ENCODE peak calls at places on chromosomes 6 and 20, in six cellular contexts. One of them, this sample, is unnamed. For H3K27me3, the result is how much of the 10 kb centered on the place peaks cover.

GRCh38 chr6:97850458-97851218 is 567.6 kb upstream of the MMS22L start:
- DNase-seq in left ventricle myocardium inferior: no peak
- DNase-seq in lower lobe of right lung: no peak
- DNase-seq in cardiac muscle cell: peak
- DNase-seq in bronchial epithelial cell: peak
- DNase-seq in psoas muscle: no peak
- DNase-seq in this sample: no peak

GRCh38 chr20:2585811-2586210 is 49.4 kb downstream of the TMC2 start:
- DNase-seq in left ventricle myocardium inferior: no peak
- DNase-seq in lower lobe of right lung: no peak
- DNase-seq in cardiac muscle cell: peak
- DNase-seq in bronchial epithelial cell: peak
- DNase-seq in psoas muscle: no peak
- DNase-seq in this sample: no peak

GRCh38 chr6:13165518-13166186 is 162.7 kb downstream of the TBC1D7 start:
- DNase-seq in left ventricle myocardium inferior: no peak
- DNase-seq in lower lobe of right lung: no peak
- DNase-seq in cardiac muscle cell: no peak
- DNase-seq in bronchial epithelial cell: no peak
- DNase-seq in psoas muscle: no peak
- DNase-seq in this sample: no peak

GRCh38 chr6:8993111-8993510 is 557.8 kb upstream of the SLC35B3 start:
- DNase-seq in left ventricle myocardium inferior: no peak
- DNase-seq in lower lobe of right lung: no peak
- DNase-seq in cardiac muscle cell: no peak
- DNase-seq in bronchial epithelial cell: peak
- DNase-seq in psoas muscle: no peak
- DNase-seq in this sample: no peak

GRCh38 chr20:46204594-46205205 is 86.6 kb downstream of the CD40 start:
- DNase-seq in left ventricle myocardium inferior: no peak
- DNase-seq in lower lobe of right lung: no peak
- DNase-seq in cardiac muscle cell: no peak
- DNase-seq in bronchial epithelial cell: no peak
- DNase-seq in psoas muscle: no peak
- DNase-seq in this sample: peak

GRCh38 chr6:44381739-44382138 is 5.8 kb upstream of the CDC5L start:
- DNase-seq in left ventricle myocardium inferior: no peak
- DNase-seq in lower lobe of right lung: no peak
- DNase-seq in cardiac muscle cell: peak
- DNase-seq in bronchial epithelial cell: no peak
- DNase-seq in psoas muscle: no peak
- DNase-seq in this sample: no peak

GRCh38 chr20:46512943-46513844 is at the start of gene ZNF334:
- DNase-seq in left ventricle myocardium inferior: peak
- DNase-seq in lower lobe of right lung: peak
- DNase-seq in cardiac muscle cell: peak
- DNase-seq in bronchial epithelial cell: peak
- DNase-seq in psoas muscle: peak
- DNase-seq in this sample: peak

GRCh38 chr20:44019638-44020335 is 105.1 kb downstream of the TOX2 start:
- DNase-seq in left ventricle myocardium inferior: no peak
- DNase-seq in lower lobe of right lung: no peak
- DNase-seq in cardiac muscle cell: peak
- DNase-seq in bronchial epithelial cell: no peak
- DNase-seq in psoas muscle: peak
- DNase-seq in this sample: no peak

GRCh38 chr20:36728986-36729385 is 16.9 kb downstream of the NDRG3 start:
- DNase-seq in left ventricle myocardium inferior: no peak
- DNase-seq in lower lobe of right lung: no peak
- DNase-seq in cardiac muscle cell: peak
- DNase-seq in bronchial epithelial cell: peak
- DNase-seq in psoas muscle: no peak
- DNase-seq in this sample: no peak

GRCh38 chr20:38084425-38084951 is 50.9 kb downstream of the RPRD1B start:
- DNase-seq in left ventricle myocardium inferior: no peak
- DNase-seq in lower lobe of right lung: no peak
- DNase-seq in cardiac muscle cell: peak
- DNase-seq in bronchial epithelial cell: no peak
- DNase-seq in psoas muscle: no peak
- DNase-seq in this sample: no peak

GRCh38 chr6:52375780-52376556 is 14.0 kb downstream of the PAQR8 start:
- DNase-seq in left ventricle myocardium inferior: no peak
- DNase-seq in lower lobe of right lung: no peak
- DNase-seq in cardiac muscle cell: no peak
- DNase-seq in bronchial epithelial cell: no peak
- DNase-seq in psoas muscle: no peak
- DNase-seq in this sample: peak

GRCh38 chr20:22794200-22794599 is 209.8 kb upstream of the FOXA2 start:
- DNase-seq in left ventricle myocardium inferior: no peak
- DNase-seq in lower lobe of right lung: no peak
- DNase-seq in cardiac muscle cell: no peak
- DNase-seq in bronchial epithelial cell: peak
- DNase-seq in psoas muscle: no peak
- DNase-seq in this sample: no peak

GRCh38 chr20:48350291-48350988 is 477.4 kb downstream of the PREX1 start:
- DNase-seq in left ventricle myocardium inferior: no peak
- DNase-seq in lower lobe of right lung: no peak
- DNase-seq in cardiac muscle cell: peak
- DNase-seq in bronchial epithelial cell: no peak
- DNase-seq in psoas muscle: no peak
- DNase-seq in this sample: peak

GRCh38 chr6:7769702-7770101 is 43.8 kb downstream of the BMP6 start:
- DNase-seq in left ventricle myocardium inferior: no peak
- DNase-seq in lower lobe of right lung: no peak
- DNase-seq in cardiac muscle cell: peak
- DNase-seq in bronchial epithelial cell: peak
- DNase-seq in psoas muscle: no peak
- DNase-seq in this sample: no peak

GRCh38 chr6:41561386-41561785 is 15.2 kb downstream of the FOXP4 start:
- DNase-seq in left ventricle myocardium inferior: no peak
- DNase-seq in lower lobe of right lung: no peak
- DNase-seq in cardiac muscle cell: no peak
- DNase-seq in bronchial epithelial cell: no peak
- DNase-seq in psoas muscle: no peak
- DNase-seq in this sample: no peak

GRCh38 chr6:53873922-53874321 is 79.1 kb downstream of the LRRC1 start:
- DNase-seq in left ventricle myocardium inferior: no peak
- DNase-seq in lower lobe of right lung: no peak
- DNase-seq in cardiac muscle cell: no peak
- DNase-seq in bronchial epithelial cell: peak
- DNase-seq in psoas muscle: no peak
- DNase-seq in this sample: no peak

GRCh38 chr6:3895805-3896204 is 46.6 kb downstream of the FAM50B start:
- DNase-seq in left ventricle myocardium inferior: no peak
- DNase-seq in lower lobe of right lung: no peak
- DNase-seq in cardiac muscle cell: no peak
- DNase-seq in bronchial epithelial cell: no peak
- DNase-seq in psoas muscle: no peak
- DNase-seq in this sample: no peak

GRCh38 chr6:70843328-70843918 is 113.4 kb downstream of the B3GAT2 start:
- DNase-seq in left ventricle myocardium inferior: no peak
- DNase-seq in lower lobe of right lung: no peak
- DNase-seq in cardiac muscle cell: no peak
- DNase-seq in bronchial epithelial cell: no peak
- DNase-seq in psoas muscle: no peak
- DNase-seq in this sample: no peak

GRCh38 chr6:111850288-111850937 is 22.8 kb downstream of the FYN start:
- DNase-seq in left ventricle myocardium inferior: peak
- DNase-seq in lower lobe of right lung: no peak
- DNase-seq in cardiac muscle cell: no peak
- DNase-seq in bronchial epithelial cell: no peak
- DNase-seq in psoas muscle: no peak
- DNase-seq in this sample: no peak

GRCh38 chr6:142796571-142796970 is 148.4 kb downstream of the HIVEP2 start:
- DNase-seq in left ventricle myocardium inferior: no peak
- DNase-seq in lower lobe of right lung: peak
- DNase-seq in cardiac muscle cell: peak
- DNase-seq in bronchial epithelial cell: peak
- DNase-seq in psoas muscle: no peak
- DNase-seq in this sample: no peak

GRCh38 chr6:111121789-111122350 is 34.6 kb downstream of the SLC16A10 start:
- DNase-seq in left ventricle myocardium inferior: no peak
- DNase-seq in lower lobe of right lung: no peak
- DNase-seq in cardiac muscle cell: no peak
- DNase-seq in bronchial epithelial cell: no peak
- DNase-seq in psoas muscle: peak
- DNase-seq in this sample: no peak

GRCh38 chr20:58470336-58470978 is 44.7 kb downstream of the APCDD1L start:
- DNase-seq in left ventricle myocardium inferior: no peak
- DNase-seq in lower lobe of right lung: no peak
- DNase-seq in cardiac muscle cell: no peak
- DNase-seq in bronchial epithelial cell: no peak
- DNase-seq in psoas muscle: no peak
- DNase-seq in this sample: no peak

GRCh38 chr6:10419749-10420545 is 5.1 kb upstream of the TFAP2A start:
- DNase-seq in left ventricle myocardium inferior: no peak
- DNase-seq in lower lobe of right lung: no peak
- DNase-seq in cardiac muscle cell: no peak
- DNase-seq in bronchial epithelial cell: peak
- DNase-seq in psoas muscle: no peak
- DNase-seq in this sample: no peak

GRCh38 chr20:37243076-37243936 is 18.3 kb downstream of the GHRH start:
- DNase-seq in left ventricle myocardium inferior: no peak
- DNase-seq in lower lobe of right lung: no peak
- DNase-seq in cardiac muscle cell: no peak
- DNase-seq in bronchial epithelial cell: peak
- DNase-seq in psoas muscle: no peak
- DNase-seq in this sample: no peak

GRCh38 chr20:12882832-12883506 is 125.8 kb upstream of the SPTLC3 start:
- DNase-seq in left ventricle myocardium inferior: no peak
- DNase-seq in lower lobe of right lung: no peak
- DNase-seq in cardiac muscle cell: peak
- DNase-seq in bronchial epithelial cell: peak
- DNase-seq in psoas muscle: no peak
- DNase-seq in this sample: no peak

GRCh38 chr6:42786525-42786985 is 4.7 kb downstream of the BICRAL start:
- DNase-seq in left ventricle myocardium inferior: no peak
- DNase-seq in lower lobe of right lung: no peak
- DNase-seq in cardiac muscle cell: no peak
- DNase-seq in bronchial epithelial cell: no peak
- DNase-seq in psoas muscle: no peak
- DNase-seq in this sample: no peak

GRCh38 chr6:35710241-35710847 is 21.6 kb upstream of the FKBP5 start:
- DNase-seq in left ventricle myocardium inferior: no peak
- DNase-seq in lower lobe of right lung: no peak
- DNase-seq in cardiac muscle cell: no peak
- DNase-seq in bronchial epithelial cell: peak
- DNase-seq in psoas muscle: no peak
- DNase-seq in this sample: no peak

DNA sequence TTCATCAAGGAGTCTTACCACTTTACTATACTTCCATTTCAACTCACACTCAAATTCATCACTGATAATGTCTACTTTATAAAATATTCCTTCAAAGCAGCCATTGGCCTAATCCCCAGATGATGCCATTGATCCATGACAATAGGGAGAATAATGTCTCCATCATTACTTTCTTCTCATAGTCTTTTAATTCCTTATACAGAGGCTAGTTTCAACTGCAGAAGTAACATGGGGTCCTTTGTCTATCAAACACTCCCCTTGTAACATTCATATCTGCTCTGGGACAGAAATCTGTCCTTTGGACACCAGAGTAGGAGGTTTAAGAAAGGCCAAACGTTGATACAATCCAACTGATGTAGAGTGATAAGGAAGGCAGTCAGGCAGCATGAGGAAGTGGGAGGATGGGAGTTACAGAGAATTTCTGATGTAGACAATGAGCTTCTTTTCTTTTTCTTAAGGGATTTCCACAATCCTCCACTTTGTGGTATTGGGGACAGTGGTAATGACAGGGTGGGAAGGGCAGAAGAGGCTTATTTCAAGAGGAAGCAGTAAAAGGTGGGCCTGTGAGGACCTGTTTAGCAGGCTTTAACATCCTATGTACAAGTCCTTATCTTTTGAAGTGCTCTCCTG is 18.9 kb upstream of the HLA-DOA start:
- DNase-seq in left ventricle myocardium inferior: no peak
- DNase-seq in lower lobe of right lung: no peak
- DNase-seq in cardiac muscle cell: no peak
- DNase-seq in bronchial epithelial cell: no peak
- DNase-seq in psoas muscle: no peak
- DNase-seq in this sample: no peak
- H3K27me3 ChIP-seq in left ventricle myocardium inferior: under half
- H3K27me3 ChIP-seq in lower lobe of right lung: under half
- H3K27me3 ChIP-seq in cardiac muscle cell: under half
- H3K27me3 ChIP-seq in bronchial epithelial cell: under half
- H3K27me3 ChIP-seq in psoas muscle: under half
- H3K27me3 ChIP-seq in this sample: under half

GRCh38 chr6:153849072-153849759 is 189.8 kb upstream of the OPRM1 start:
- DNase-seq in left ventricle myocardium inferior: no peak
- DNase-seq in lower lobe of right lung: no peak
- DNase-seq in cardiac muscle cell: peak
- DNase-seq in bronchial epithelial cell: peak
- DNase-seq in psoas muscle: no peak
- DNase-seq in this sample: no peak
- TF ChIP-seq CTCF in left ventricle myocardium inferior: no peak
- TF ChIP-seq CTCF in lower lobe of right lung: no peak
- TF ChIP-seq CTCF in cardiac muscle cell: no peak
- TF ChIP-seq CTCF in bronchial epithelial cell: no peak
- TF ChIP-seq CTCF in psoas muscle: no peak
- TF ChIP-seq CTCF in this sample: no peak

GRCh38 chr6:31578461-31579118 is 3.2 kb downstream of the TNF start:
- DNase-seq in left ventricle myocardium inferior: no peak
- DNase-seq in lower lobe of right lung: no peak
- DNase-seq in cardiac muscle cell: no peak
- DNase-seq in bronchial epithelial cell: peak
- DNase-seq in psoas muscle: no peak
- DNase-seq in this sample: no peak
- H3K27me3 ChIP-seq in left ventricle myocardium inferior: under half
- H3K27me3 ChIP-seq in lower lobe of right lung: under half
- H3K27me3 ChIP-seq in cardiac muscle cell: under half
- H3K27me3 ChIP-seq in bronchial epithelial cell: under half
- H3K27me3 ChIP-seq in psoas muscle: under half
- H3K27me3 ChIP-seq in this sample: under half

DNA sequence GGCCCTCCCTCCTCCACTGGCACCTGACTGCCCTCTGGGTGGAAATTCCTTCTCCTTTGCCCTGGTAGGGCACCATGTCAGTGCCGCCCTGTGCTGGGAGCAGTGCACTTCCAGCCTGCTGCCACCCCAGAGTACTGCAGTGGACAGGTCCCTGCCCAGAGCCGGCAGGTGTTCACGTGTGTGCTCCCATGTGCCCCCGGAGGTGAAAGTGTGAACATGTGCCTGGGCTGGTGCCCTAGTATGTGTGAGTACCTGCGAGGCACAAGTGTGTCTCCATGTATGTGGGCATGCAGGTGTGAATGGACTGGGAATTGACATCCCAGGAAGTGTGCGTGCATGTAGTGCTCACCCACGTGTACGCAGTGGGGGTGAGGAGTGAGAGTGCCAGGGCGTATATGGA is 29.4 kb downstream of the SDCBP2 start:
- DNase-seq in left ventricle myocardium inferior: no peak
- DNase-seq in lower lobe of right lung: no peak
- DNase-seq in cardiac muscle cell: no peak
- DNase-seq in bronchial epithelial cell: no peak
- DNase-seq in psoas muscle: peak
- DNase-seq in this sample: no peak
- TF ChIP-seq CTCF in left ventricle myocardium inferior: no peak
- TF ChIP-seq CTCF in lower lobe of right lung: peak
- TF ChIP-seq CTCF in cardiac muscle cell: peak
- TF ChIP-seq CTCF in bronchial epithelial cell: peak
- TF ChIP-seq CTCF in psoas muscle: no peak
- TF ChIP-seq CTCF in this sample: no peak

GRCh38 chr20:59561228-59561605 is 43.1 kb upstream of the PHACTR3 start:
- DNase-seq in left ventricle myocardium inferior: no peak
- DNase-seq in lower lobe of right lung: no peak
- DNase-seq in cardiac muscle cell: no peak
- DNase-seq in bronchial epithelial cell: peak
- DNase-seq in psoas muscle: no peak
- DNase-seq in this sample: no peak
- H3K27me3 ChIP-seq in left ventricle myocardium inferior: under half
- H3K27me3 ChIP-seq in lower lobe of right lung: under half
- H3K27me3 ChIP-seq in cardiac muscle cell: under half
- H3K27me3 ChIP-seq in bronchial epithelial cell: under half
- H3K27me3 ChIP-seq in psoas muscle: under half
- H3K27me3 ChIP-seq in this sample: under half